ENCODE peak calls at places on chromosomes 6 and 20, in four cellular contexts. O is right atrium auricular region, R is pancreas, F is fibroblast of lung. I is an unnamed sample.

GRCh38 chr6:158818008-158818579 is 1.1 kb downstream of the EZR start:
- DNase-seq in O (peak; percentile 81), F (peak; percentile 73), R (peak; percentile 92), I (peak; percentile 81)

GRCh38 chr6:4790158-4790899 is 14.1 kb downstream of the CDYL start:
- DNase-seq in F (no peak), O (no peak), R (no peak), I (no peak)

GRCh38 chr6:105642708-105643107 is 239.8 kb upstream of the PREP start:
- DNase-seq in O (no peak), R (no peak), F (no peak), I (no peak)

GRCh38 chr6:149441740-149442139 is 41.7 kb downstream of the SUMO4 start:
- DNase-seq in O (no peak), F (no peak), R (peak; percentile 56), I (no peak)

GRCh38 chr20:38872491-38873049 is 53.6 kb upstream of the FAM83D start:
- DNase-seq in F (no peak), R (no peak), O (no peak), I (no peak)

GRCh38 chr6:158043586-158044524 is 62.2 kb downstream of the SYNJ2 start:
- DNase-seq in O (peak; percentile 77), F (no peak), R (no peak), I (peak; percentile 66)

GRCh38 chr6:38432479-38432878 is 207.2 kb downstream of the BTBD9 start:
- DNase-seq in R (no peak), F (no peak), O (no peak), I (no peak)

GRCh38 chr20:52313335-52313963 is 121.9 kb upstream of the ZFP64 start:
- DNase-seq in O (no peak), R (no peak), F (peak; percentile 66), I (no peak)

GRCh38 chr20:41830702-41831101 is 212.5 kb upstream of the CHD6 start:
- DNase-seq in R (no peak), F (no peak), O (no peak), I (no peak)

GRCh38 chr6:84082693-84083265 is 49.2 kb downstream of the MRAP2 start:
- DNase-seq in R (no peak), O (no peak), F (peak; percentile 5), I (no peak)

GRCh38 chr6:48765352-48765961 is 654.5 kb upstream of the PTCHD4 start:
- DNase-seq in O (no peak), R (no peak), F (peak; percentile 84), I (no peak)

DNA sequence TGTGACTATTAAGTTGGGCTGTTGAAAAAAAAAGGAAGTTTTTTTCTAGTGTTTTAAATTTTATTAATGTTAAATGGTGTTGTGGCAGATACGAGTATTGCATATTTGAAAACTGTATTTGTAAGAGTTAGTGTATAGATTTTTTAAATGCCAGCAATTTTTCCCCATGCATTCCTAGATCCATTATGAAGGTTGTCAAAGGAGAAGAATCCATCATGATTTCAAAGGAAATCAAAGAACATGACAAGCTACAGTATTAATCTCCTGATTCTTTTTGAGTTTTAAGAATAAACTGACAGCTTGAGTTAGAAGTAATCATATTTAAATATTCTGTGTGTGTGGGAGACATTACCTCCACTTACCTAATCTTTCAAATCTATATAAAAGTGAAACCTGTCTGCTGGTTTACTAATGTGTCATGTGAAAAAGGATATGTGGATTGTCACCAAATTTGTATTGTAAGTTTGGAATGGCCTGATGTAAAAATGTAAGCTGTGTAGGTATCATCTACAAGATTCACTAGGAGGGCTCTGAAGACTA is 111.0 kb upstream of the HS3ST5 start:
- DNase-seq in F (no peak), R (no peak), O (no peak), I (no peak)
- TF ChIP-seq CTCF in F (no peak), R (no peak), O (no peak), I (no peak)

DNA sequence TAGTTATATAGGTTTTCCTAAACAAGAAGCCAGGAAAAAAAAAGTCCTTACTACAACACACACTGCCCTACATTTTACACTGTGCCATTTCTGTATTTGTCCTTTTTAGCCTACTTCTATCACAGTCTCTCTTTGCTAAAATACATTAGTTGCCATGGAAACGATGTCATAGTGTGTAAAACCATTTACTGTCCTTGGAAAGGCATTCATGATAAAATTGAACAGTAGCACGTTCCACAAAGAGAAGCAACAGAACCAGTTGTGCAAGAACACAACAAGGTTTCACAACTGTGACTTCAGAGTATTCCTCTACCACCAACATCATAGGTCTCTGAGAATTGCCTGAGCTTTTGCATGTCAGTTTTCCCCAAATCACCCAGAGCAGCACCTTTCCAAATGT is 20.5 kb downstream of the FYN start:
- DNase-seq in O (no peak), F (peak; percentile 74), R (no peak), I (no peak)
- H3K4me1 ChIP-seq in O (peaks cover 68% of the 10 kb centered on the region), F (no peaks in the 10 kb centered on the region), R (no peaks in the 10 kb centered on the region), I (peaks cover 97% of the 10 kb centered on the region)

GRCh38 chr6:11912420-11912819 is 99.7 kb upstream of the HIVEP1 start:
- DNase-seq in O (no peak), R (no peak), F (no peak), I (no peak)
- TF ChIP-seq CTCF in O (no peak), R (no peak), F (no peak), I (no peak)

DNA sequence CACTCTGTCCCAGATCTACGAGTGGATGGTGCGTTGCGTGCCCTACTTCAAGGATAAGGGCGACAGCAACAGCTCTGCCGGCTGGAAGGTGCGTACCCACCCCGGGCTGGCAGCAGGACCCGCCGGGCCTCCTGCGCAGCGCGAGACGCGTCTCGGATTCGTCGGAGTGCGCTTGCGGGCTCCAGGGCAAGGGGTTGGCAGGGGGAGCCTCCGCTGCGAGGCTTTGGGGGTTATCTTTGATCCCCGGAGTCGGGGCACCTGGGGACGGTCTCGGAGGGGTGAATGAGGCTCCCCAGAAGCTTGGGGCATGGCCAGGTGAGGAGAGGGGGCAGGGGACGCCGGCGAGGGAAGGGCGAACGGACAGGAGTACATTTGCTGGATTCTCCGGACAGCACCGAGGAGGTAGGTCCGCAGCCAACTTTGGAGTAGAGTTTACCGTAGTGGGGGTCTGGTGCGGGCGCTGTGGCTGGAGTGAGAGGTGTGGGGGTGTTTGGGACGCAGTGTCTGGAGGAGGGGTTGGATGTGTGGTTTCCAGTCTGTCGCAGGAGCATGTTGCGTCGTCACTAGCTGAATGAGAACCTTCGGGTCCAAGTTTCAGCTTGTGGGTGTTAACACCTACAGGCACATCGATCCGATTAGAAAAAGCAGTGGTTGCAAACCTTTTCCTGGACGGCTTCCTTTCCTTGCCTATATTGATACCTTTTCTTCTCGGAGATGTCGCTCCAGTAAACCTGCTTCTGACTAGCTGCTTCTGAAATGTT is 1.2 kb downstream of the FOXO3 start:
- DNase-seq in R (peak; percentile 52), O (no peak), F (no peak), I (peak; percentile 31)
- H3K4me1 ChIP-seq in R (peaks cover 33% of the 10 kb centered on the region), O (peaks cover 48% of the 10 kb centered on the region), F (peaks cover 23% of the 10 kb centered on the region), I (peaks cover 77% of the 10 kb centered on the region)

GRCh38 chr6:31272856-31273626 is 1.1 kb upstream of the HLA-C start:
- DNase-seq in R (no peak), O (no peak), F (no peak), I (no peak)

GRCh38 chr6:31267504-31268371 is 4.2 kb downstream of the HLA-C start:
- DNase-seq in O (no peak), F (no peak), R (no peak), I (no peak)

GRCh38 chr6:31272431-31272830 is 539 bp upstream of the HLA-C start:
- DNase-seq in O (no peak), F (peak; percentile 14), R (no peak), I (no peak)

GRCh38 chr6:31270788-31271640 is 878 bp downstream of the HLA-C start:
- DNase-seq in O (peak; percentile 72), R (peak; percentile 81), F (peak; percentile 42), I (peak; percentile 52)

GRCh38 chr6:31271641-31272357 is at the start of gene HLA-C:
- DNase-seq in O (peak; percentile 96), R (peak; percentile 85), F (peak; percentile 94), I (peak; percentile 85)
- TF ChIP-seq CTCF in O (no peak), R (no peak), F (no peak), I (no peak)

GRCh38 chr6:2852921-2853322 is 11.3 kb upstream of the SERPINB1 start:
- DNase-seq in F (no peak), R (no peak), O (no peak), I (no peak)

GRCh38 chr6:2855061-2855519 is 13.4 kb upstream of the SERPINB1 start:
- DNase-seq in F (no peak), R (no peak), O (no peak), I (no peak)

GRCh38 chr6:2854394-2854982 is 12.8 kb upstream of the SERPINB1 start:
- DNase-seq in O (no peak), F (no peak), R (no peak), I (no peak)

GRCh38 chr6:2852514-2852855 is 10.8 kb upstream of the SERPINB1 start:
- DNase-seq in F (no peak), O (no peak), R (no peak), I (no peak)

GRCh38 chr6:2853766-2854393 is 12.2 kb upstream of the SERPINB1 start:
- DNase-seq in R (no peak), O (peak; percentile 85), F (peak; percentile 72), I (no peak)
- H3K4me1 ChIP-seq in R (peaks cover 5% of the 10 kb centered on the region), O (peaks cover 64% of the 10 kb centered on the region), F (peaks cover 16% of the 10 kb centered on the region), I (peaks cover 61% of the 10 kb centered on the region)

GRCh38 chr20:13626724-13627123 is 12.0 kb downstream of the TASP1 start:
- DNase-seq in R (no peak), O (no peak), F (no peak), I (no peak)
- TF ChIP-seq CTCF in R (no peak), O (no peak), F (no peak), I (no peak)

DNA sequence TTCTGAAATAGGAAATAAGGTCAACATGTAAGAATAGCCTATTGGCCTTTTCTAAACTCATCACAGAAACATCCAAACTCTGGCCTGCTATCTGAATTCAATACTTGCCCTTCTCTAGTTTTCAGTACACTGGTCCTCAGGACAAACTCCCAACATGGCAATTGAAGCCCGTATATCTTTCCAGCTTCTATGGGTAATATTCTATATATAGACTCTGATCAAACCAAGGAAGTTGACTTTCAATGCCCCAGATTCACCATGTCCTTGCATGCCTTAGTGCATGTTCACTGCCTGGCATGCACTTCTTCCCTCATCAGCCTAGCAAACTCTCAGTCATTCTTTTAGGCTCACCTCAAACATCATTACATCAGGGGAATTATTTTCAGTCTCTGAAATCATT is 73.2 kb downstream of the RSPO3 start:
- DNase-seq in O (no peak), R (no peak), F (no peak), I (no peak)
- H3K4me1 ChIP-seq in O (no peaks in the 10 kb centered on the region), R (no peaks in the 10 kb centered on the region), F (peaks cover 2% of the 10 kb centered on the region), I (peaks cover 21% of the 10 kb centered on the region)

I was measured in left ventricle myocardium inferior.